ENCODE peak calls at places on chromosomes 3 and 15, in eight cellular contexts. W, N, V, B, F, I, P and R are unnamed samples.

GRCh38 chr15:50377867-50378751 is 23.1 kb upstream of the GABPB1 start:
- DNase-seq in W (no peak), N (peak), V (no peak), B (no peak), F (no peak), I (no peak), P (peak), R (peak)

GRCh38 chr3:72316501-72317279 is 531.6 kb downstream of the SHQ1 start:
- DNase-seq in W (no peak), N (no peak), V (no peak), B (no peak), F (no peak), I (no peak), P (no peak), R (no peak)

GRCh38 chr3:25354071-25354470 is 74.0 kb upstream of the RARB start:
- DNase-seq in W (no peak), N (no peak), V (no peak), B (no peak), F (no peak), I (no peak), P (peak), R (no peak)

GRCh38 chr15:63372753-63373152 is 8.9 kb downstream of the CA12 start:
- DNase-seq in W (no peak), N (peak), V (no peak), B (no peak), F (no peak), I (no peak), P (no peak), R (no peak)

GRCh38 chr3:172285844-172286243 is 162.4 kb downstream of the GHSR start:
- DNase-seq in W (no peak), N (no peak), V (no peak), B (peak), F (no peak), I (no peak), P (peak), R (no peak)

GRCh38 chr3:145776782-145777408 is 384.1 kb downstream of the PLOD2 start:
- DNase-seq in W (peak), N (peak), V (peak), B (peak), F (no peak), I (peak), P (peak), R (peak)

GRCh38 chr3:62818347-62818746 is 56.9 kb downstream of the CADPS start:
- DNase-seq in W (no peak), N (no peak), V (no peak), B (no peak), F (no peak), I (no peak), P (no peak), R (no peak)

GRCh38 chr15:93486407-93487117 is 397.6 kb upstream of the RGMA start:
- DNase-seq in W (no peak), N (no peak), V (no peak), B (no peak), F (no peak), I (no peak), P (no peak), R (no peak)

GRCh38 chr15:60217161-60217560 is 180.6 kb downstream of the ANXA2 start:
- DNase-seq in W (no peak), N (no peak), V (no peak), B (no peak), F (no peak), I (no peak), P (no peak), R (no peak)

GRCh38 chr3:31077826-31078225 is 183.4 kb upstream of the GADL1 start:
- DNase-seq in W (peak), N (peak), V (no peak), B (no peak), F (no peak), I (no peak), P (no peak), R (no peak)
- TF ChIP-seq CTCF in W (no peak), N (no peak), V (no peak), B (no peak), F (no peak), I (no peak), P (no peak), R (no peak)

GRCh38 chr3:56347219-56347871 is 120.9 kb downstream of the ERC2 start:
- DNase-seq in W (peak), N (no peak), V (peak), B (no peak), F (no peak), I (peak), P (peak), R (peak)
- TF ChIP-seq CTCF in W (peak), N (peak), V (peak), B (peak), F (no peak), I (peak), P (peak), R (peak)

GRCh38 chr15:24039683-24040082 is 352.6 kb upstream of the NDN start:
- DNase-seq in W (no peak), N (no peak), V (peak), B (no peak), F (no peak), I (no peak), P (no peak), R (no peak)
- TF ChIP-seq CTCF in W (no peak), N (no peak), V (no peak), B (no peak), F (no peak), I (no peak), P (no peak), R (no peak)

GRCh38 chr15:39744334-39745103 is 38.1 kb downstream of the FSIP1 start:
- DNase-seq in W (no peak), N (no peak), V (no peak), B (no peak), F (no peak), I (peak), P (no peak), R (no peak)
- TF ChIP-seq CTCF in W (no peak), N (no peak), V (no peak), B (peak), F (no peak), I (no peak), P (no peak), R (no peak)

DNA sequence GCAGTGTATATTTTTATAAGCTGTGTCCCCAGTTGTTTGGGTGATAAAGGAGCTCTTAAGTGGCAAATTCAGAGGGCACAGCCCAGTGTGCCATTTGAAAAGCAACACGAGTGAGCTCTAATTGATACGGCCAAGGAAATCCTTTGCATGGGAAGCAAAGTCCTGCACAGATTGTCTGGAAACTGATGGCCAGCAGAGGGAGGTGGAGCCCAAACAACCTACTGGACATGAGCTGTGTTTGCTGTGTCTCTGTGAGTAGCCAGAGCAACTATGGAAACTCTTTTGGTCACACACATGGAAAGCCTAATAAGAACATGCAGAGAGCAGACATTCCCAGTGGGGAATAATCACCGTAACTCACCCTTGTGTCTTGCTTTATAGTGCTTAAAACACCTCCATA is 24.4 kb downstream of the ONECUT1 start:
- DNase-seq in W (peak), N (peak), V (peak), B (no peak), F (no peak), I (no peak), P (peak), R (no peak)
- TF ChIP-seq CTCF in W (peak), N (peak), V (peak), B (peak), F (no peak), I (no peak), P (peak), R (no peak)

DNA sequence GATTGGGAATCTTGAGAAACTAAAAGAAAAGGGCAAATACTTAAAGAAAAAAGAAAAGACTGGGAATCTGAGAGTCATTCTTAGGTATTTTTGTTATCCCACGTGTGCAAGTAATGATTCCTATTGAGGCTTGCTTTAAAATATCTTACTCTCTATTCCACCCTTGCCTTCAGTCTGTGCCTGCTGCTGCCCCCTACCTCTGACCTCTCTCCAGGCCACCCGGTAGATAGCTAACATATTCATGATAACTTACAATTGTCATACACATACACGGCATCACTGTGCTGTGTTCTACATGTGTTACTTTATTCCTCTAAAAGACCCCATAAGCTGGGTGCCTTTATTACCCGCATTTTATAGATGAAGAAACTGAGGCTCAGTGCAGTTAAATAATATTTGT is 27.8 kb upstream of the ATP13A3 start:
- DNase-seq in W (no peak), N (no peak), V (no peak), B (no peak), F (no peak), I (no peak), P (no peak), R (no peak)
- TF ChIP-seq CTCF in W (no peak), N (no peak), V (no peak), B (peak), F (no peak), I (no peak), P (no peak), R (no peak)

GRCh38 chr3:9102240-9102841 is 139.1 kb upstream of the RAD18 start:
- DNase-seq in W (no peak), N (no peak), V (no peak), B (no peak), F (no peak), I (peak), P (no peak), R (no peak)
- TF ChIP-seq CTCF in W (no peak), N (no peak), V (no peak), B (no peak), F (no peak), I (no peak), P (no peak), R (no peak)

DNA sequence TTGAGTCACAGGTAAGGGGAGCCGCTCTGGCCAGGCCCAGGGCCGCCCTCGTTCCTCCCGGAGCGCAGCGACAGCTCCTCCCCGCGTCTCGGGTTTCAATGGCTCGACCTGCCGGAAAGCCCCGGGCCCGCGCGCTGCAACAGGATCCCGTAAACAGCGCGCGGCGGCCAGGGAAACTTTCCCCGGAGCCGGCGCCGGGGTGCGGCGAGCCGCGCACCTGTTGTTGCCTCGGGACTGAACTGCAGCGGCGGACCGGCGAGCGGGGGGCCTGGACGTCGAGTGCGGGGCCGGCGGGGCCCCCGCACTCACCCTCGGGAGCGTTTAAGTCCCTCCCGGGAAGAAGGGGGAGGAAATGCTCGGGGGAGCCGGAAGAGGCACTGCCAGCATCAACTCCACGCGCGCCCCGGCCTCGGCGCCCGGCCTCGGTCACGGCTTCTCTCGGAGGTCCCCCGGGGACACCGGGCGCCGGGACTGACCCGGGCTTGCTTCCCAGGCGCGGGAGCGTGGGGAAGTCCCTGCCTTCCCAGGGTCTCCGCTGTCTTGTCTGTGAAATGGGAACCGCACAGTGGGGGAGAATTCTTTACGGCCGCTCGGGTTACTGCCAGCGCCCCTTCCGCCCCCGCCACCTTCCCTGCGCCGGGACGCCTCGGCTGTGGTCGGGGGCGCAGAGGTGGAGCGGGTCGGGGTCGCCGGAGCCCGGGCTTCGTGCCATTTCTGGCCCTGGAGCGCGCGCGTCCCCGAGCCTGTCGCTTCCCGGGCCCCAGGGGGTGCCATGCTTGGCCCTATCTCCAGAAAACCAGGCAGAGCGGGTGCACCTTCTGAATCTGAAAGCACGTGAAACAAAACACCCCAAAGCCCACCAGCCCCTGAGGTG is 7.4 kb upstream of the PGPEP1L start:
- DNase-seq in W (peak), N (peak), V (peak), B (no peak), F (no peak), I (peak), P (peak), R (peak)
- TF ChIP-seq CTCF in W (no peak), N (no peak), V (no peak), B (no peak), F (no peak), I (no peak), P (no peak), R (no peak)

GRCh38 chr15:38004218-38004848 is 69.9 kb downstream of the TMCO5A start:
- DNase-seq in W (no peak), N (no peak), V (no peak), B (no peak), F (no peak), I (no peak), P (no peak), R (no peak)

GRCh38 chr15:38005949-38006800 is 71.7 kb downstream of the TMCO5A start:
- DNase-seq in W (no peak), N (peak), V (no peak), B (no peak), F (no peak), I (no peak), P (no peak), R (no peak)

DNA sequence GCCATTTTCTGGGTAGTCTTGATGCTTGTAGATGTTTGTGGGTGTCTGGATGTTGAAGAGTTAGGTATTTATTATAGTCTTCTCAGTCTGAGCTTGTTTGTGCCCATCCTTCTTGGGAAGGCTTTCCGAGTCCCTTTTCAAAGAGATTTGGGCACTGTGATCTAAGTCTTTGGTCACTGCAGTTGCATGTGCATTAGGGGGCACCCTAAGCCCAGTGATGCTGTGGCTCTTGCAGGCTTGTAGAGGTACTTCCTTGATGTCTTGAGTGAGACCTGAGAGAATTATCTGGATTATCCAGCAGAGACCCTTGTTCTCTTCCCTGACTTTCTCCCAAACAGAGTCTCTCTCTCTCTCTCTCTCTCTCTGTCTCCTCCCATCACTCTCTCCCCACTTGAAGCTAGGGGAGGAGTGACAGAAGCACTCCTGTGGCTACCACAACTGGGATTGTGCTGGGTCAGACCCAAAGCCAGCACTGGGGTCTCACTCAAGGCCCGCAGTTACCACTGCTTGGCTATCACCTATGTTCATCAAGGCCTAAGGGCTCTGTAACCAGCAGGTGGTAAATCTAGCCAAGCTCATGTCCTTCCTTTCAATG is 68.5 kb downstream of the TMCO5A start:
- DNase-seq in W (peak), N (peak), V (peak), B (peak), F (no peak), I (peak), P (peak), R (peak)
- TF ChIP-seq CTCF in W (peak), N (peak), V (peak), B (peak), F (no peak), I (peak), P (peak), R (peak)

GRCh38 chr15:57743424-57743823 is 36.9 kb downstream of the POLR2M start:
- DNase-seq in W (peak), N (peak), V (peak), B (no peak), F (no peak), I (peak), P (no peak), R (peak)
- TF ChIP-seq CTCF in W (peak), N (peak), V (peak), B (peak), F (no peak), I (no peak), P (peak), R (peak)